ENCODE peak calls at places on chromosomes 13 and 19, in four cellular contexts. Q is uterus, O is tibial nerve, K is WTC11. P is an unnamed sample.

GRCh38 chr19:13132471-13133166 is 14.6 kb downstream of the NACC1 start:
- DNase-seq in Q (no peak), O (no peak), K (no peak), P (no peak)

GRCh38 chr19:3146677-3147100 is 10.9 kb downstream of the GNA15 start:
- DNase-seq in Q (no peak), O (no peak), K (peak; percentile 84), P (no peak)

GRCh38 chr19:34960103-34960805 is 3.8 kb downstream of the ZNF792 start:
- DNase-seq in Q (no peak), O (no peak), K (no peak), P (no peak)

GRCh38 chr13:92463134-92463533 is 763.5 kb upstream of the GPC6 start:
- DNase-seq in Q (no peak), O (no peak), K (no peak), P (no peak)

GRCh38 chr13:27043013-27043412 is 128.6 kb downstream of the USP12 start:
- DNase-seq in Q (peak; percentile 23), O (peak; percentile 41), K (no peak), P (no peak)

GRCh38 chr13:70080030-70080429 is 27.6 kb upstream of the ATXN8OS start:
- DNase-seq in Q (no peak), O (no peak), K (no peak), P (no peak)

GRCh38 chr19:12720851-12721655 is 2.7 kb downstream of the TNPO2 start:
- DNase-seq in Q (peak; percentile 43), O (no peak), K (peak; percentile 26), P (no peak)

GRCh38 chr19:14735915-14736314 is 42.4 kb downstream of the ADGRE2 start:
- DNase-seq in Q (no peak), O (no peak), K (no peak), P (no peak)

GRCh38 chr19:49888478-49888901 is 8.2 kb downstream of the IL4I1 start:
- DNase-seq in Q (no peak), O (no peak), K (no peak), P (no peak)

GRCh38 chr19:40200352-40201099 is 9.3 kb downstream of the MAP3K10 start:
- DNase-seq in Q (no peak), O (no peak), K (no peak), P (no peak)

GRCh38 chr13:43783820-43784219 is 3.0 kb downstream of the ENOX1 start:
- DNase-seq in Q (no peak), O (no peak), K (no peak), P (no peak)

GRCh38 chr19:29457413-29457812 is 68.4 kb upstream of the VSTM2B start:
- DNase-seq in Q (no peak), O (no peak), K (no peak), P (no peak)

GRCh38 chr19:28633223-28634030 is 579.5 kb downstream of the UQCRFS1 start:
- DNase-seq in Q (no peak), O (no peak), K (peak; percentile 73), P (no peak)

GRCh38 chr13:33761744-33762143 is 56.2 kb upstream of the RFC3 start:
- DNase-seq in Q (no peak), O (no peak), K (no peak), P (no peak)

GRCh38 chr13:51688937-51689336 is 104.7 kb downstream of the WDFY2 start:
- DNase-seq in Q (no peak), O (no peak), K (no peak), P (no peak)

GRCh38 chr13:99639126-99639525 is 137.9 kb downstream of the TM9SF2 start:
- DNase-seq in Q (no peak), O (no peak), K (no peak), P (no peak)

GRCh38 chr13:32228330-32229041 is 86.7 kb downstream of the ZAR1L start:
- DNase-seq in Q (no peak), O (no peak), K (no peak), P (no peak)

GRCh38 chr19:40928859-40929258 is 46.8 kb upstream of the CYP2A7 start:
- DNase-seq in Q (no peak), O (no peak), K (no peak), P (no peak)

GRCh38 chr13:64556391-64556790 is 2673.7 kb downstream of the PCDH9 start:
- DNase-seq in Q (no peak), O (no peak), K (no peak), P (no peak)

GRCh38 chr13:67101730-67102467 is 128.2 kb downstream of the PCDH9 start:
- DNase-seq in Q (no peak), O (no peak), K (no peak), P (no peak)

GRCh38 chr13:44230736-44231135 is 142.9 kb upstream of the SERP2 start:
- DNase-seq in Q (no peak), O (no peak), K (no peak), P (no peak)

GRCh38 chr19:31506102-31506501 is 156.9 kb upstream of the TSHZ3 start:
- DNase-seq in Q (no peak), O (no peak), K (no peak), P (peak; percentile 7)

GRCh38 chr19:19261350-19262189 is 11.5 kb downstream of the TM6SF2 start:
- DNase-seq in Q (no peak), O (no peak), K (peak; percentile 79), P (peak; percentile 52)

GRCh38 chr13:74464656-74465055 is 330.5 kb upstream of the KLF12 start:
- DNase-seq in Q (no peak), O (no peak), K (no peak), P (no peak)

GRCh38 chr13:109671919-109672318 is 114.5 kb downstream of the IRS2 start:
- DNase-seq in Q (no peak), O (no peak), K (no peak), P (no peak)

GRCh38 chr13:67224148-67224846 is 5.8 kb downstream of the PCDH9 start:
- DNase-seq in Q (peak; percentile 50), O (peak; percentile 73), K (peak; percentile 43), P (peak; percentile 81)

GRCh38 chr13:43363156-43363918 is 340.0 kb downstream of the DNAJC15 start:
- DNase-seq in Q (no peak), O (no peak), K (no peak), P (no peak)

GRCh38 chr13:29954082-29955043 is 103.9 kb upstream of the UBL3 start:
- DNase-seq in Q (no peak), O (no peak), K (no peak), P (no peak)

GRCh38 chr19:49677901-49678674 is 1.0 kb downstream of the PRMT1 start:
- DNase-seq in Q (peak; percentile 75), O (peak; percentile 83), K (peak; percentile 95), P (peak; percentile 92)

GRCh38 chr13:33281951-33282595 is 3.5 kb downstream of the STARD13 start:
- DNase-seq in Q (no peak), O (no peak), K (no peak), P (no peak)

GRCh38 chr13:73146705-73147104 is 87.9 kb downstream of the KLF5 start:
- DNase-seq in Q (no peak), O (no peak), K (no peak), P (no peak)

GRCh38 chr19:6999938-7000732 is 21.1 kb downstream of the MBD3L2B start:
- DNase-seq in Q (no peak), O (no peak), K (no peak), P (no peak)

GRCh38 chr19:14632286-14632685 is 42.4 kb downstream of the ADGRE3 start:
- DNase-seq in Q (no peak), O (no peak), K (peak; percentile 37), P (no peak)

GRCh38 chr13:81021284-81021683 is 680.4 kb upstream of the SPRY2 start:
- DNase-seq in Q (no peak), O (no peak), K (no peak), P (no peak)

GRCh38 chr13:81020010-81020409 is 679.1 kb upstream of the SPRY2 start:
- DNase-seq in Q (no peak), O (no peak), K (no peak), P (no peak)

GRCh38 chr13:81018936-81019335 is 678.0 kb upstream of the SPRY2 start:
- DNase-seq in Q (no peak), O (no peak), K (no peak), P (no peak)

GRCh38 chr13:81012031-81012430 is 671.1 kb upstream of the SPRY2 start:
- DNase-seq in Q (no peak), O (no peak), K (no peak), P (no peak)

DNA sequence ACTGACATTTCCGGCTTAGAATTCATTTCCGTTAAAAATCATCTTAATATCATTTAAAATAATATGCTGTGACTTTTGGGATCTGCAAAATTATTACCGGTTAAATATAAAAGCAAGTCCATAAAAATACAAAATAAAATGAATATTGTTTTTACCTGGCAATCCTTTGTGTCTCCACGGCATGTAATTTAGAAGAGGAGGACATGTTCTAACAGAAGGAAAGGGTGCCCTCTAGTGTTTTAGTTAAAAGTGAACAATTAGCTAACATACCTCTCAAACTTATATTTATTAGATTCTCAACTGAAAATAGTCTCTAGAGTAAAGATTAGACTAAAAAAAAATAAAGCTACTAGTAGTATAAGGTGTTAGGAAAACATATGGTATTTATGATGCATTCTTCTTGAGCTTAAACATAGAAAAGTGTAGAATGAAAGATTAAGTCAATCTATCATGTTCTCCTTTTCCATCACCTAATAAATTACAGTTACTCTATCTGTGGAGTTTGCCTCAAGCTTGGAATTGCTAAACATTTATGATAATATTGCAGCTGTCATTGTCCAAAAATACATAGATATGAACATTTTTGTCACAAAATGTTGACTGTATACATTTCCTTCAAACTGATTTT is 676.7 kb upstream of the SPRY2 start:
- DNase-seq in Q (no peak), O (no peak), K (no peak), P (no peak)
- TF ChIP-seq CTCF in Q (peak; percentile 41), O (peak; percentile 73), K (peak; percentile 30), P (peak; percentile 65)

GRCh38 chr13:85900521-85900920 is 101.3 kb upstream of the SLITRK6 start:
- DNase-seq in Q (no peak), O (no peak), K (no peak), P (no peak)

GRCh38 chr13:85896516-85897450 is 97.6 kb upstream of the SLITRK6 start:
- DNase-seq in Q (no peak), O (no peak), K (no peak), P (no peak)
- TF ChIP-seq CTCF in Q (no peak), O (no peak), K (peak; percentile 18), P (peak; percentile 35)

DNA sequence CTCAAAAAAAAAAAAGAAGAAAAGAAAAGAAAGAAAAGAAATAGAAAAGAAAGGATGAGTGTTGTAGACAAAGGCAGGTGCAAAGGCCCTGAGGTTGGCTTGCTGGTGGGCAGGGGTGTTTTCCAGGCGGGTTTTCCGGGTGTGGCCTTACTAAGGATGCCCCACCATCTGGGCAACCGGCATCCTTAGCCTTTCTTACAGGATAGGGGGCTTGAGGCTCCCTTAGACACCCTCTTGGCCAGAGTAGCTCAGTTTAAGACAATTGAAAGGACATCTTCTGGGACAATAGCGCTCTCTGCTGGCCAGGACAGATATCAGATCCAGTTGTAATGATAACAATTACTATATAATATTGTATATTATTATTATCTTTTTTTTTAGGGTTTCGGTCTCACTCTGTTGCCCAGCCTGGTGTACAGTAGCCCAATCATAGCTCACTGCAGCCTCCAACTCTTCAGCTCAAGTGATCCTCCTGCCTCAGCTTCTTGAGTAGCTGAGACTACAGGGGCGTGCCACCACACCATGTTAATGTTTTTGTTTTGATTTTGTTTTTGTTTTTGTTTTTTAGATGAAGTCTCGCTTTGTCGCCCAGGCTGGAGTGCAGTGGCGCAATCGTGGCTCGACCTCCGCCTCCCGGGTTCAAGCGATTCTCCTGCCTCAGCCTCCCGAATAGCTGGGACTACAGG is 1.4 kb upstream of the QTRT1 start:
- DNase-seq in Q (no peak), O (peak; percentile 68), K (peak; percentile 79), P (no peak)
- TF ChIP-seq CTCF in Q (no peak), O (peak; percentile 25), K (peak; percentile 46), P (peak; percentile 58)

GRCh38 chr19:53545271-53546065 is 7.5 kb downstream of the ZNF331 start:
- DNase-seq in Q (no peak), O (no peak), K (no peak), P (no peak)
- TF ChIP-seq CTCF in Q (no peak), O (no peak), K (no peak), P (no peak)

P was measured in mesothelial cell of epicardium.